ENCODE peak calls at places on chromosomes 4 and X, in four cellular contexts. D is fibroblast of pulmonary artery; O is type B pancreatic cell; A is stimulated activated CD8-positive, alpha-beta memory T cell treated with anti-CD3 and anti-CD28 coated beads, Interleukin-12 subunit alpha, Interleukin-12 subunit beta, amount 100 ng/mL, for 4 hours. Z is an unnamed sample.

GRCh38 chr4:23736466-23736865 is 153.4 kb downstream of the PPARGC1A start:
- DNase-seq in O (no peak), D (no peak), A (no peak), Z (no peak)

GRCh38 chr4:168387091-168387490 is 68.5 kb upstream of the DDX60 start:
- DNase-seq in D (no peak), A (no peak), O (no peak), Z (no peak)

GRCh38 chr4:98794565-98795205 is 134.2 kb downstream of the EIF4E start:
- DNase-seq in O (no peak), A (no peak), D (peak), Z (no peak)

GRCh38 chrX:57678686-57679428 is 1.2 kb downstream of the NLRP2B start:
- DNase-seq in D (no peak), A (no peak), O (no peak), Z (no peak)

GRCh38 chrX:20063153-20063552 is 53.6 kb downstream of the MAP7D2 start:
- DNase-seq in O (no peak), D (no peak), A (no peak), Z (no peak)

GRCh38 chr4:4488405-4489404 is 53.1 kb downstream of the STX18 start:
- DNase-seq in A (peak), D (peak), O (no peak), Z (peak)

GRCh38 chr4:87053802-87054767 is 119.3 kb downstream of the AFF1 start:
- DNase-seq in D (no peak), O (no peak), A (no peak), Z (no peak)

GRCh38 chr4:55444822-55445221 is 49.1 kb downstream of the TMEM165 start:
- DNase-seq in O (no peak), D (peak), A (no peak), Z (no peak)

GRCh38 chr4:141133146-141134006 is at the start of gene RNF150:
- DNase-seq in A (no peak), O (peak), D (peak), Z (peak)

Z was measured in T follicular helper cell.